ENCODE peak calls at places on chromosomes 3 and 15, in ten cellular contexts. I is foreskin keratinocyte; H is sigmoid colon; P is AG04450; F is lower lobe of right lung; Z is naive thymus-derived CD4-positive, alpha-beta T cell; W is mesenchymal stem cell; O is brain microvascular endothelial cell; T is caudate nucleus; K is right cardiac atrium. D is an unnamed sample.

GRCh38 chr15:53307952-53308624 is 451.4 kb downstream of the WDR72 start:
- DNase-seq in I (peak; percentile 2), H (no peak), P (no peak), F (no peak), Z (no peak), W (no peak), O (no peak), T (no peak), K (no peak), D (no peak)

GRCh38 chr3:68467465-68467864 is 464.9 kb downstream of the TAFA4 start:
- DNase-seq in I (no peak), H (no peak), P (no peak), F (no peak), Z (no peak), W (no peak), O (no peak), T (no peak), K (no peak), D (no peak)

GRCh38 chr3:94524102-94524922 is 461.5 kb downstream of the NSUN3 start:
- DNase-seq in I (no peak), H (no peak), P (no peak), F (no peak), Z (no peak), W (peak; percentile 8), O (no peak), T (no peak), K (no peak), D (no peak)

GRCh38 chr3:142904639-142905441 is 16.0 kb upstream of the PCOLCE2 start:
- DNase-seq in I (peak; percentile 22), H (no peak), P (no peak), F (no peak), Z (no peak), W (no peak), O (no peak), T (no peak), K (no peak), D (no peak)

GRCh38 chr3:5366746-5367145 is 179.2 kb downstream of the EDEM1 start:
- DNase-seq in I (no peak), H (no peak), P (no peak), F (no peak), Z (no peak), W (no peak), O (no peak), T (no peak), K (no peak), D (no peak)

GRCh38 chr15:45795487-45796069 is 160.7 kb downstream of the SQOR start:
- DNase-seq in I (peak; percentile 60), H (no peak), P (no peak), F (no peak), Z (no peak), W (peak; percentile 23), O (peak; percentile 24), T (no peak), K (no peak), D (peak; percentile 70)

GRCh38 chr3:17469520-17469919 is 272.9 kb downstream of the TBC1D5 start:
- DNase-seq in I (peak; percentile 56), H (no peak), P (no peak), F (no peak), Z (no peak), W (no peak), O (no peak), T (no peak), K (no peak), D (no peak)

GRCh38 chr3:165545059-165545458 is 292.2 kb downstream of the BCHE start:
- DNase-seq in I (no peak), H (no peak), P (no peak), F (no peak), Z (no peak), W (no peak), O (no peak), T (no peak), K (no peak), D (no peak)

GRCh38 chr15:59998256-59999063 is 5.7 kb upstream of the FOXB1 start:
- DNase-seq in I (no peak), H (no peak), P (no peak), F (no peak), Z (no peak), W (no peak), O (no peak), T (no peak), K (no peak), D (peak; percentile 94)

GRCh38 chr3:124701687-124702086 is 28.6 kb upstream of the UMPS start:
- DNase-seq in I (peak; percentile 18), H (no peak), P (peak; percentile 45), F (no peak), Z (no peak), W (peak; percentile 52), O (peak; percentile 61), T (no peak), K (no peak), D (no peak)

GRCh38 chr3:119579366-119580147 is at the start of gene ADPRH:
- DNase-seq in I (peak; percentile 50), H (peak; percentile 85), P (no peak), F (peak; percentile 93), Z (peak; percentile 5), W (peak; percentile 66), O (peak; percentile 53), T (no peak), K (peak; percentile 95), D (peak; percentile 68)

GRCh38 chr3:45659661-45660566 is 29.3 kb upstream of the SACM1L start:
- DNase-seq in I (peak; percentile 43), H (peak; percentile 87), P (peak; percentile 94), F (peak; percentile 76), Z (peak; percentile 8), W (peak; percentile 90), O (peak; percentile 81), T (peak; percentile 21), K (peak; percentile 83), D (peak; percentile 37)

GRCh38 chr3:140571836-140572235 is 106.0 kb upstream of the TRIM42 start:
- DNase-seq in I (no peak), H (no peak), P (no peak), F (no peak), Z (no peak), W (no peak), O (no peak), T (no peak), K (peak; percentile 74), D (no peak)

GRCh38 chr3:43692085-43692484 is 1.3 kb downstream of the ABHD5 start:
- DNase-seq in I (no peak), H (no peak), P (no peak), F (no peak), Z (no peak), W (peak; percentile 46), O (no peak), T (no peak), K (no peak), D (no peak)
- H3K27ac ChIP-seq in I (peak overlapping the region; percentile 24), H (no peak overlapping the region), P (no peak overlapping the region), F (peak overlapping the region; percentile 96), Z (no peak overlapping the region), W (no peak overlapping the region), O (no peak overlapping the region), T (no peak overlapping the region), K (no peak overlapping the region), D (no peak overlapping the region)

GRCh38 chr3:102114264-102114979 is 265.1 kb downstream of the NFKBIZ start:
- DNase-seq in I (no peak), H (no peak), P (no peak), F (no peak), Z (peak; percentile 91), W (no peak), O (no peak), T (no peak), K (no peak), D (no peak)

GRCh38 chr3:102113421-102114041 is 264.2 kb downstream of the NFKBIZ start:
- DNase-seq in I (no peak), H (peak; percentile 72), P (no peak), F (no peak), Z (no peak), W (no peak), O (no peak), T (no peak), K (no peak), D (no peak)

GRCh38 chr3:102112706-102113230 is 263.5 kb downstream of the NFKBIZ start:
- DNase-seq in I (no peak), H (no peak), P (no peak), F (no peak), Z (no peak), W (no peak), O (no peak), T (no peak), K (no peak), D (no peak)
- H3K27ac ChIP-seq in I (no peak overlapping the region), H (no peak overlapping the region), P (no peak overlapping the region), F (no peak overlapping the region), Z (peak overlapping the region; percentile 69), W (peak overlapping the region; percentile 89), O (no peak overlapping the region), T (no peak overlapping the region), K (no peak overlapping the region), D (no peak overlapping the region)

DNA sequence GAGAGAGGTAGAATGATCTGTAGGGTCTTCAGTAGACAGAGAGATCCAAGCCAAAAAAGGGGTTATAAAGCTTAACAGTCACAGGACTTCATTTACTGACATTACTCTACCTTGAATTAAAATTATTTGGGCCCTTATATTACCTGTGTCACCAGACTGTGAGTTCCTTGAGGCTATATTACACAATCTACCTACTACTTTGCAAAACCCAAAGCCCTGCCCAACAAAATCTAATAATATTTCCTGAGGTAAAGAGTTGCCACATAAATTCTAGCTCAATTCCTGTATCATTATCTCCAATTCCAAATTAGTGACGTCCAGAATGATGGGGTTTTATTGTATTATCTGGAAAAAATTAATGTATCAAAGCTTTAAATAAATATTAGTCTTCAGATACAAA is 1.9 kb downstream of the UBR1 start:
- DNase-seq in I (peak; percentile 33), H (no peak), P (no peak), F (no peak), Z (no peak), W (no peak), O (no peak), T (no peak), K (no peak), D (no peak)
- H3K27ac ChIP-seq in I (no peak overlapping the region), H (peak overlapping the region; percentile 86), P (no peak overlapping the region), F (peak overlapping the region; percentile 8), Z (no peak overlapping the region), W (no peak overlapping the region), O (no peak overlapping the region), T (no peak overlapping the region), K (no peak overlapping the region), D (no peak overlapping the region)

GRCh38 chr3:52001443-52001974 is 5.8 kb upstream of the RPL29 start:
- DNase-seq in I (peak; percentile 41), H (peak; percentile 85), P (no peak), F (peak; percentile 83), Z (peak; percentile 81), W (peak; percentile 67), O (peak; percentile 34), T (peak; percentile 58), K (peak; percentile 91), D (peak; percentile 90)

GRCh38 chr3:51997935-51998596 is 2.4 kb upstream of the RPL29 start:
- DNase-seq in I (peak; percentile 81), H (no peak), P (no peak), F (no peak), Z (no peak), W (no peak), O (no peak), T (peak; percentile 53), K (no peak), D (no peak)

GRCh38 chr3:51997172-51997571 is 1.5 kb upstream of the RPL29 start:
- DNase-seq in I (no peak), H (no peak), P (no peak), F (no peak), Z (no peak), W (no peak), O (no peak), T (no peak), K (no peak), D (no peak)

GRCh38 chr3:51998774-51999173 is 3.1 kb upstream of the RPL29 start:
- DNase-seq in I (no peak), H (no peak), P (no peak), F (no peak), Z (no peak), W (no peak), O (no peak), T (no peak), K (no peak), D (no peak)

GRCh38 chr3:51999861-52000260 is 4.2 kb upstream of the RPL29 start:
- DNase-seq in I (no peak), H (no peak), P (no peak), F (no peak), Z (no peak), W (no peak), O (no peak), T (no peak), K (no peak), D (no peak)
- H3K27ac ChIP-seq in I (no peak overlapping the region), H (no peak overlapping the region), P (no peak overlapping the region), F (no peak overlapping the region), Z (no peak overlapping the region), W (no peak overlapping the region), O (no peak overlapping the region), T (no peak overlapping the region), K (no peak overlapping the region), D (no peak overlapping the region)